ENCODE peak calls at places on chromosomes 11 and 22, in six cellular contexts. N, B, D, C, S and Q are unnamed samples.

GRCh38 chr22:49270595-49271368 is 556.9 kb downstream of the BRD1 start:
- DNase-seq in S (no peak), D (no peak), B (no peak), N (no peak), C (no peak), Q (no peak)

GRCh38 chr11:64834723-64835615 is 9.5 kb downstream of the CDC42BPG start:
- DNase-seq in N (no peak), S (peak), B (peak), D (no peak), C (no peak), Q (peak)

GRCh38 chr11:130571519-130571918 is 123.1 kb downstream of the ADAMTS15 start:
- DNase-seq in N (no peak), D (no peak), B (no peak), S (no peak), C (no peak), Q (no peak)

GRCh38 chr11:65355013-65355775 is 643 bp downstream of the TIGD3 start:
- DNase-seq in B (no peak), C (no peak), N (peak), S (peak), D (peak), Q (no peak)

GRCh38 chr11:29251738-29252137 is 765.1 kb downstream of the KCNA4 start:
- DNase-seq in N (no peak), S (no peak), D (no peak), B (no peak), C (no peak), Q (no peak)

GRCh38 chr22:49011769-49012598 is 815.7 kb downstream of the BRD1 start:
- DNase-seq in C (no peak), D (no peak), B (no peak), S (no peak), N (no peak), Q (no peak)

GRCh38 chr22:35736701-35737100 is 19.0 kb downstream of the APOL5 start:
- DNase-seq in B (no peak), C (no peak), D (no peak), S (no peak), N (no peak), Q (no peak)

GRCh38 chr11:2917842-2918490 is 11.3 kb downstream of the PHLDA2 start:
- DNase-seq in B (no peak), C (no peak), N (no peak), S (no peak), D (no peak), Q (no peak)

GRCh38 chr22:20968281-20968977 is 1.4 kb downstream of the AIFM3 start:
- DNase-seq in S (no peak), N (no peak), B (no peak), D (no peak), C (no peak), Q (no peak)

GRCh38 chr11:129740877-129741276 is 74.8 kb upstream of the TMEM45B start:
- DNase-seq in N (no peak), S (no peak), D (no peak), B (no peak), C (no peak), Q (no peak)

GRCh38 chr11:34161812-34162506 is 56.5 kb downstream of the NAT10 start:
- DNase-seq in S (no peak), C (no peak), D (no peak), N (peak), B (peak), Q (peak)

GRCh38 chr11:9125185-9125886 is 33.9 kb upstream of the SCUBE2 start:
- DNase-seq in D (no peak), B (no peak), C (no peak), S (no peak), N (no peak), Q (no peak)

GRCh38 chr11:63729326-63729725 is 39.2 kb downstream of the ZFTA start:
- DNase-seq in B (no peak), S (no peak), D (no peak), C (no peak), N (no peak), Q (no peak)

GRCh38 chr11:26079966-26080365 is 252.0 kb upstream of the ANO3 start:
- DNase-seq in B (no peak), S (no peak), C (no peak), N (no peak), D (no peak), Q (no peak)

GRCh38 chr11:77779935-77780334 is 40.6 kb downstream of the RSF1 start:
- DNase-seq in D (no peak), N (no peak), B (peak), S (peak), C (peak), Q (peak)

GRCh38 chr22:44723801-44724200 is 21.8 kb downstream of the PRR5 start:
- DNase-seq in C (no peak), N (no peak), S (no peak), B (no peak), D (no peak), Q (no peak)

GRCh38 chr11:92510591-92510990 is 286.0 kb downstream of the FAT3 start:
- DNase-seq in D (no peak), S (no peak), N (no peak), B (no peak), C (no peak), Q (no peak)

GRCh38 chr22:20956258-20957117 is 10.6 kb upstream of the AIFM3 start:
- DNase-seq in D (no peak), S (no peak), N (no peak), C (no peak), B (peak), Q (no peak)

GRCh38 chr11:287821-288327 is 1.1 kb upstream of the PGGHG start:
- DNase-seq in N (peak), B (no peak), S (no peak), C (no peak), D (no peak), Q (no peak)

GRCh38 chr22:40463017-40463631 is 92.7 kb downstream of the SGSM3 start:
- DNase-seq in N (peak), C (no peak), S (no peak), B (no peak), D (peak), Q (no peak)

GRCh38 chr22:20783844-20784723 is 10.2 kb downstream of the SERPIND1 start:
- DNase-seq in N (peak), C (peak), B (peak), D (peak), S (peak), Q (peak)

GRCh38 chr11:124482362-124483147 is 37.1 kb upstream of the OR8B8 start:
- DNase-seq in C (no peak), D (no peak), N (no peak), B (peak), S (no peak), Q (no peak)

GRCh38 chr22:19196841-19197612 is 18.5 kb upstream of the SLC25A1 start:
- DNase-seq in B (no peak), S (no peak), C (no peak), D (no peak), N (no peak), Q (no peak)

GRCh38 chr11:62605902-62606301 is 4.2 kb upstream of the MTA2 start:
- DNase-seq in C (no peak), D (no peak), S (no peak), N (no peak), B (no peak), Q (no peak)

GRCh38 chr11:10930961-10931760 is 73.3 kb upstream of the ZBED5 start:
- DNase-seq in B (peak), C (peak), D (peak), N (peak), S (peak), Q (peak)

GRCh38 chr11:122044086-122044485 is 71.9 kb downstream of the BLID start:
- DNase-seq in S (no peak), B (peak), N (no peak), D (no peak), C (no peak), Q (no peak)

GRCh38 chr11:102802341-102802740 is 4.4 kb upstream of the MMP1 start:
- DNase-seq in C (peak), S (no peak), B (peak), N (no peak), D (no peak), Q (no peak)

GRCh38 chr11:128304666-128305485 is 282.5 kb downstream of the ETS1 start:
- DNase-seq in S (no peak), D (no peak), C (no peak), N (no peak), B (no peak), Q (no peak)

GRCh38 chr11:78684377-78684776 is 109.7 kb upstream of the NARS2 start:
- DNase-seq in D (no peak), S (no peak), N (no peak), B (no peak), C (no peak), Q (no peak)

GRCh38 chr22:30562391-30562790 is 12.1 kb downstream of the GAL3ST1 start:
- DNase-seq in C (no peak), S (peak), N (no peak), B (no peak), D (no peak), Q (no peak)

GRCh38 chr11:114080219-114080618 is 20.7 kb downstream of the ZBTB16 start:
- DNase-seq in D (no peak), B (peak), C (peak), N (no peak), S (no peak), Q (no peak)

GRCh38 chr11:79033833-79034232 is 407.0 kb downstream of the TENM4 start:
- DNase-seq in D (no peak), C (no peak), B (no peak), S (no peak), N (no peak), Q (no peak)

GRCh38 chr11:77044356-77044755 is 10.2 kb downstream of the B3GNT6 start:
- DNase-seq in C (no peak), D (no peak), N (no peak), S (no peak), B (no peak), Q (no peak)